ENCODE peak calls at places on chromosomes 12 and 14, in four cellular contexts. C, J, Z and F are unnamed samples.

GRCh38 chr14:105419305-105420091 is at the start of gene MTA1:
- DNase-seq in C (peak), J (no peak), Z (peak), F (peak)

GRCh38 chr14:68969278-68969677 is 9.8 kb downstream of the ACTN1 start:
- DNase-seq in C (no peak), J (no peak), Z (no peak), F (no peak)

GRCh38 chr14:100529561-100530031 is 57.6 kb downstream of the BEGAIN start:
- DNase-seq in C (no peak), J (no peak), Z (peak), F (no peak)

GRCh38 chr14:69755784-69756183 is 11.2 kb upstream of the SRSF5 start:
- DNase-seq in C (no peak), J (no peak), Z (no peak), F (no peak)

GRCh38 chr12:75735853-75736252 is 224.4 kb upstream of the KRR1 start:
- DNase-seq in C (no peak), J (no peak), Z (peak), F (no peak)

GRCh38 chr12:81216739-81217138 is 138.9 kb downstream of the ACSS3 start:
- DNase-seq in C (no peak), J (no peak), Z (no peak), F (no peak)

GRCh38 chr14:79265366-79265765 is 945.9 kb downstream of the DIO2 start:
- DNase-seq in C (no peak), J (no peak), Z (no peak), F (no peak)

GRCh38 chr12:1529862-1530591 is 64.4 kb downstream of the FBXL14 start:
- DNase-seq in C (no peak), J (no peak), Z (no peak), F (peak)

GRCh38 chr14:67251573-67252226 is 10.5 kb downstream of the PALS1 start:
- DNase-seq in C (no peak), J (no peak), Z (no peak), F (peak)

GRCh38 chr12:57094194-57095160 is 5.6 kb downstream of the NAB2 start:
- DNase-seq in C (no peak), J (no peak), Z (no peak), F (no peak)

GRCh38 chr12:113392988-113393579 is 10.6 kb downstream of the SDS start:
- DNase-seq in C (peak), J (peak), Z (no peak), F (peak)

GRCh38 chr12:108804361-108804949 is 52.9 kb downstream of the SSH1 start:
- DNase-seq in C (peak), J (no peak), Z (peak), F (peak)

GRCh38 chr12:62006076-62006732 is 254.0 kb upstream of the USP15 start:
- DNase-seq in C (peak), J (no peak), Z (peak), F (peak)

GRCh38 chr14:79193689-79194477 is 1017.4 kb downstream of the DIO2 start:
- DNase-seq in C (peak), J (no peak), Z (no peak), F (no peak)

GRCh38 chr14:83706555-83706954 is 1823.4 kb upstream of the FLRT2 start:
- DNase-seq in C (no peak), J (no peak), Z (no peak), F (peak)

GRCh38 chr14:89422181-89422951 is 5.3 kb upstream of the FOXN3 start:
- DNase-seq in C (peak), J (no peak), Z (no peak), F (no peak)

GRCh38 chr14:104682107-104682593 is 7.3 kb upstream of the INF2 start:
- DNase-seq in C (no peak), J (no peak), Z (no peak), F (no peak)

GRCh38 chr12:41103614-41104013 is 84.5 kb upstream of the PDZRN4 start:
- DNase-seq in C (peak), J (no peak), Z (no peak), F (peak)

GRCh38 chr14:83838221-83838620 is 1691.7 kb upstream of the FLRT2 start:
- DNase-seq in C (peak), J (no peak), Z (no peak), F (no peak)

GRCh38 chr12:45615268-45615667 is 114.2 kb upstream of the ARID2 start:
- DNase-seq in C (peak), J (no peak), Z (no peak), F (peak)

GRCh38 chr12:70197362-70197744 is 45.9 kb upstream of the CNOT2 start:
- DNase-seq in C (peak), J (no peak), Z (no peak), F (peak)

GRCh38 chr12:118404876-118405521 is 28.6 kb downstream of the SUDS3 start:
- DNase-seq in C (peak), J (peak), Z (peak), F (peak)

GRCh38 chr14:71498151-71498734 is 434.0 kb upstream of the RGS6 start:
- DNase-seq in C (peak), J (no peak), Z (no peak), F (peak)

GRCh38 chr12:53252349-53252916 is 15.7 kb upstream of the ESPL1 start:
- DNase-seq in C (no peak), J (no peak), Z (peak), F (peak)

GRCh38 chr12:45540661-45541341 is 188.7 kb upstream of the ARID2 start:
- DNase-seq in C (no peak), J (no peak), Z (no peak), F (no peak)

GRCh38 chr12:110917467-110917866 is 2.9 kb downstream of the MYL2 start:
- DNase-seq in C (peak), J (no peak), Z (no peak), F (peak)

GRCh38 chr14:53599221-53599945 is 357.2 kb downstream of the BMP4 start:
- DNase-seq in C (no peak), J (no peak), Z (no peak), F (no peak)

GRCh38 chr12:42534184-42534838 is 55.2 kb downstream of the PRICKLE1 start:
- DNase-seq in C (no peak), J (no peak), Z (no peak), F (no peak)

GRCh38 chr14:68541128-68541896 is 251.6 kb downstream of the ZFP36L1 start:
- DNase-seq in C (no peak), J (no peak), Z (no peak), F (no peak)

GRCh38 chr12:22409071-22409951 is 74.8 kb upstream of the ST8SIA1 start:
- DNase-seq in C (no peak), J (peak), Z (peak), F (no peak)

GRCh38 chr14:64421166-64421565 is 33.0 kb downstream of the MTHFD1 start:
- DNase-seq in C (peak), J (no peak), Z (no peak), F (peak)

GRCh38 chr12:78559441-78559840 is 305.1 kb upstream of the SYT1 start:
- DNase-seq in C (no peak), J (no peak), Z (no peak), F (peak)

GRCh38 chr12:78568326-78569020 is 296.1 kb upstream of the SYT1 start:
- DNase-seq in C (peak), J (no peak), Z (no peak), F (no peak)

GRCh38 chr12:78566461-78566860 is 298.1 kb upstream of the SYT1 start:
- DNase-seq in C (no peak), J (no peak), Z (no peak), F (no peak)

GRCh38 chr12:78560633-78561032 is 303.9 kb upstream of the SYT1 start:
- DNase-seq in C (no peak), J (no peak), Z (no peak), F (no peak)

DNA sequence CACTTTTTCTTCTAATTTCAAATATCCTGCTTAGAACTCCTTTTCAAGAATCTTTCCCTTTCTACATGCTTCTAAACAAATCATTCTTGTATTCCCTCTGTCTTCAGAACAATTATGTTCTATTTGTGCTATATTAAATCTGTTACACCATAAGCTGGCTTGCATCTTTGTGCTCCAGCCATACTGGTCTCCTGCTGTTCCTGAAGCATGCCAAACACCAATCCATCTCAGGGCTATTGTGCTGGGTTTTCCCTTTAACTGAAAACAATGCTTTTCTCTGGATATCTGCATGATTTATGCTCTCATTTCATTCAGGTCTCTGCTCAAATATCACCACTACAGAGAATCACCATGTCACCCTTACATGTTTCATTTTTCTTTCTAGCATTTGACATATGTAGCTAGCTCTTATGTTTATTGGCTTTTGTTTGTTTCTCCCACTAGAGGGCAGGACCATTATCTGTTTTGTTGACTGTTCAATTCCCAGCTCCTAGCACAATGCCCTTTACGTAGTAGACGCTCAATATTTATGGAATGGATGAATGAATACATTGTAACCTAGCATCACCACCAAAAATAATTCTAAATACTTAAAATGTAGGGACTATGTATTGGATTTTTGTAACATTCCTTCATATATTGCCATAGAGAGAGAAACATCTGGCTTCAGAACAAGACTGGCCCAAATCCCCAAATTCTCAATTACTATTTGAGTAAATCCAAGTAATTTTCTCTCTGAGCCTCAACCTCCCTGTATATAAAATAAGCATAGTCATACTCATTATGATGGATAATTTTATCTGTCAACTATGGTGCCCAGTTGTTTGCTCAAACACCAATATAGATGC is 302.0 kb upstream of the SYT1 start:
- DNase-seq in C (peak), J (no peak), Z (no peak), F (peak)
- TF ChIP-seq CTCF in C (peak), J (peak), Z (no peak), F (peak)

GRCh38 chr12:49953961-49954835 is 3.7 kb downstream of the AQP2 start:
- DNase-seq in C (no peak), J (no peak), Z (no peak), F (no peak)
- H3K4me3 ChIP-seq in C (no peak), J (no peak), Z (no peak), F (no peak)

GRCh38 chr12:105083551-105084105 is 630 bp downstream of the ALDH1L2 start:
- DNase-seq in C (peak), J (no peak), Z (peak), F (peak)
- TF ChIP-seq CTCF in C (peak), J (no peak), Z (peak), F (peak)

DNA sequence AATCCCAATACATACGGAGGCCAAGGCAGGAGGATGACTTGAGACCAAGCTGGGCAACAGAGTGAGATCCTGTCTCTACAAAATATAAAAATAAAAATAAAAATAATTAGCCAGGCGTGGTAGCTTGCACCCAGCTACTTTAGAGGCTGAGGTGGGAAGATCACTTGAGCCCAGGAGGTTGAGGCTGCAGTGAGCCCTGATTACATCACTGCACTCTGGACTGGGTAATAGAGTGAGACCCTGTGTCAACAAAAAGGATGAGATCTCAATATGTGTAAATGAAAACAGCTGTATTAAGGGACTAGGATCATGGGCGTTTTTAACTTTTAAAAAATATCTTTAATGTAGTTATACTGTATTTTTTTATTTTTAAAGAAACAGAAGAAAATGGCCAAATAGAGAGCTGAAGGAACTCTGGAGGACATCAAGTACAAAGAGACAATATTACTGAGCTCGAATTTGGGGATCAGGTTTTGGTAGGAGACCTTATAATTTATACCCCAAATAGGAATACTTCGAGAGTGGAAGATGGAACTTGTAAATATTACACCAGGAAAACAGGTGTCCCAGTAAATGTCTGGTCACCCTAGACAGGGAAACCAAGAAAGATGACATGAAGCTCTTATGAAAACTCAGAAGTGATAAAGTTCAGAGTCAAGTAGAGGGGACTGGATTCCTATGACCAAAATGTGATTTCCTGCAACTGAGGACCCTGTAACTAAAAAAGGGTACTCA is 13.1 kb downstream of the BATF start:
- DNase-seq in C (no peak), J (no peak), Z (no peak), F (no peak)
- H3K4me3 ChIP-seq in C (no peak), J (no peak), Z (no peak), F (no peak)

DNA sequence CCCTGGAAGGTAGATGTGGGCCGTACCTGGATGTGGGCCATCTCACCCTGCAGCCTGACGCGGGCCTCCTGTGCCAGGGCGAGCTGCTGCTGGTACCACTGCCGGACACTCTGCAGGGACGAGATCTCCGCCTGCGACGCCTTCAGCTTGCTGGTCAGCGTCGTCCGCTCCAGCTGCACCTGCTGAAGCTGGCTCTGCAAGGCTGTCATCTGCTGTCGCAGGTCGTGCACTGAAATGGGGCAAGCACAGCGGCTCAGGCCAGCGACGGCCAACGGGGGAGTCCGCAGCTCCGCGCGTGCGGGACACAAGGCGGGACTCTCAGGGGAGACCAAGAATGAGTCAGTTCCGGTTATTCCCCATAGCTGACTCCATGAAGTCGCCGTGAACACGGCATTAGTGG is 26.9 kb downstream of the GOLGA3 start:
- DNase-seq in C (no peak), J (no peak), Z (no peak), F (no peak)
- TF ChIP-seq CTCF in C (no peak), J (no peak), Z (no peak), F (no peak)